ENCODE peak calls at places on chromosomes 4 and X, in four cellular contexts. M is erythroblast; D is CD8-positive, alpha-beta memory T cell; K is stimulated activated CD4-positive, alpha-beta T cell treated with anti-CD3 and anti-CD28 coated beads, Interleukin-15, amount 100 ng/mL, for 1 hour. Z is an unnamed sample.

GRCh38 chr4:105990933-105991332 is 95.7 kb downstream of the NPNT start:
- DNase-seq in D (no peak), K (no peak), M (no peak), Z (peak; percentile 54)

GRCh38 chrX:106415276-106415895 is 196.4 kb upstream of the RADX start:
- DNase-seq in K (no peak), M (peak; percentile 9), D (no peak), Z (peak; percentile 8)

GRCh38 chr4:141432000-141432712 is 204.2 kb upstream of the IL15 start:
- DNase-seq in K (no peak), D (no peak), M (no peak), Z (no peak)

GRCh38 chrX:48511561-48511960 is 2.8 kb downstream of the PORCN start:
- DNase-seq in D (no peak), M (peak; percentile 16), K (no peak), Z (no peak)

GRCh38 chrX:110002300-110003166 is at the start of gene TMEM164:
- DNase-seq in M (peak; percentile 92), D (peak; percentile 69), K (peak; percentile 43), Z (peak; percentile 56)

GRCh38 chrX:19334945-19335626 is 8.6 kb upstream of the PDHA1 start:
- DNase-seq in K (no peak), M (peak; percentile 77), D (no peak), Z (peak; percentile 40)

GRCh38 chrX:13420545-13421183 is 100.8 kb upstream of the ATXN3L start:
- DNase-seq in K (no peak), D (no peak), M (no peak), Z (no peak)

GRCh38 chr4:20418865-20419451 is 167.3 kb downstream of the SLIT2 start:
- DNase-seq in D (no peak), K (no peak), M (peak; percentile 48), Z (peak; percentile 21)

GRCh38 chr4:139666735-139667266 is 1.2 kb downstream of the MGST2 start:
- DNase-seq in K (no peak), M (peak; percentile 39), D (no peak), Z (no peak)

GRCh38 chr4:3563403-3563802 is 31.2 kb upstream of the LRPAP1 start:
- DNase-seq in K (no peak), D (no peak), M (no peak), Z (no peak)

GRCh38 chrX:131199086-131199485 is 90.0 kb downstream of the IGSF1 start:
- DNase-seq in D (no peak), M (no peak), K (no peak), Z (no peak)

GRCh38 chrX:46588263-46588662 is 14.7 kb downstream of the CHST7 start:
- DNase-seq in M (no peak), D (no peak), K (no peak), Z (no peak)

Z was measured in HCT116.